ENCODE peak calls at places on chromosomes 13 and 19, in five cellular contexts. V is left ventricle myocardium inferior, L is AG04450, H is thoracic aorta, N is heart left ventricle. J is an unnamed sample.

GRCh38 chr13:98529171-98529570 is 47.7 kb downstream of the STK24 start:
- DNase-seq in H (no peak), L (no peak), N (no peak), V (no peak), J (no peak)

GRCh38 chr19:4567584-4568071 is 8.1 kb upstream of the SEMA6B start:
- DNase-seq in N (peak), H (no peak), V (peak), L (no peak), J (no peak)

GRCh38 chr19:12864721-12865715 is 16.2 kb downstream of the DNASE2 start:
- DNase-seq in L (no peak), H (no peak), N (no peak), V (no peak), J (no peak)

GRCh38 chr13:110156186-110157065 is 150.5 kb downstream of the COL4A1 start:
- DNase-seq in N (no peak), L (no peak), V (no peak), H (no peak), J (no peak)

GRCh38 chr19:35462476-35462953 is 14.5 kb downstream of the FFAR2 start:
- DNase-seq in N (no peak), V (no peak), H (no peak), L (no peak), J (no peak)

GRCh38 chr13:97282705-97283104 is 60.6 kb downstream of the MBNL2 start:
- DNase-seq in N (no peak), L (no peak), V (no peak), H (no peak), J (no peak)

GRCh38 chr19:54254195-54254906 is 2.7 kb downstream of the LILRB5 start:
- DNase-seq in N (no peak), H (no peak), V (no peak), L (no peak), J (no peak)

GRCh38 chr13:74825170-74825948 is 656.6 kb downstream of the TBC1D4 start:
- DNase-seq in V (no peak), L (no peak), H (no peak), N (no peak), J (no peak)

GRCh38 chr19:49512970-49513745 is 697 bp downstream of the FCGRT start:
- DNase-seq in V (peak), L (no peak), H (no peak), N (peak), J (no peak)

GRCh38 chr13:36395280-36395679 is 37.0 kb upstream of the CCNA1 start:
- DNase-seq in L (peak), N (no peak), H (no peak), V (no peak), J (no peak)

GRCh38 chr19:16470911-16471811 is 609 bp downstream of the EPS15L1 start:
- DNase-seq in V (no peak), N (peak), L (no peak), H (no peak), J (no peak)

GRCh38 chr19:10137751-10138682 is 18.3 kb upstream of the EIF3G start:
- DNase-seq in V (no peak), N (no peak), H (no peak), L (no peak), J (no peak)

GRCh38 chr13:107900775-107901174 is 314.6 kb downstream of the LIG4 start:
- DNase-seq in N (no peak), H (no peak), V (no peak), L (peak), J (no peak)

GRCh38 chr19:40286235-40286530 is 1.0 kb upstream of the AKT2 start:
- DNase-seq in N (no peak), V (no peak), H (no peak), L (no peak), J (no peak)

GRCh38 chr13:78121459-78122348 is 203.1 kb upstream of the EDNRB start:
- DNase-seq in V (peak), N (peak), L (no peak), H (no peak), J (peak)

GRCh38 chr19:57161985-57162544 is 5.2 kb downstream of the DUXA start:
- DNase-seq in N (no peak), V (no peak), H (no peak), L (no peak), J (no peak)

GRCh38 chr19:4257025-4257424 is 10.1 kb downstream of the YJU2 start:
- DNase-seq in N (no peak), L (no peak), H (no peak), V (no peak), J (no peak)

GRCh38 chr13:94707400-94708021 is 4.8 kb downstream of the SOX21 start:
- DNase-seq in H (no peak), L (no peak), N (no peak), V (no peak), J (no peak)

GRCh38 chr19:541699-542098 is 2.2 kb upstream of the GZMM start:
- DNase-seq in V (no peak), N (no peak), L (no peak), H (no peak), J (no peak)

GRCh38 chr13:31352467-31352866 is 152.7 kb downstream of the B3GLCT start:
- DNase-seq in V (no peak), H (no peak), N (no peak), L (no peak), J (no peak)

GRCh38 chr13:44425815-44426078 is 52.1 kb downstream of the SERP2 start:
- DNase-seq in V (no peak), H (no peak), N (no peak), L (no peak), J (no peak)

GRCh38 chr13:44426461-44426860 is 52.8 kb downstream of the SERP2 start:
- DNase-seq in H (no peak), L (no peak), V (no peak), N (no peak), J (no peak)

GRCh38 chr13:44423824-44424223 is 50.2 kb downstream of the SERP2 start:
- DNase-seq in V (no peak), H (no peak), L (no peak), N (no peak), J (no peak)

GRCh38 chr13:44422755-44423643 is 49.4 kb downstream of the SERP2 start:
- DNase-seq in N (peak), L (no peak), V (no peak), H (no peak), J (no peak)

GRCh38 chr13:44425041-44425814 is 51.6 kb downstream of the SERP2 start:
- DNase-seq in L (no peak), H (no peak), V (no peak), N (no peak), J (no peak)
- H3K4me3 ChIP-seq in L (no peak), H (no peak), V (no peak), N (no peak), J (no peak)

GRCh38 chr13:104314926-104315535 is 1248.8 kb upstream of the SLC10A2 start:
- DNase-seq in V (no peak), N (no peak), H (no peak), L (no peak), J (no peak)
- TF ChIP-seq CTCF in V (no peak), N (no peak), H (no peak), L (no peak), J (no peak)

GRCh38 chr13:30113983-30114491 is 193.3 kb downstream of the KATNAL1 start:
- DNase-seq in H (no peak), L (no peak), N (no peak), V (no peak), J (no peak)

GRCh38 chr13:30116379-30116778 is 191.0 kb downstream of the KATNAL1 start:
- DNase-seq in V (no peak), N (no peak), H (no peak), L (no peak), J (no peak)

GRCh38 chr13:30115257-30115600 is 192.1 kb downstream of the KATNAL1 start:
- DNase-seq in L (no peak), H (no peak), N (no peak), V (no peak), J (no peak)

GRCh38 chr13:30113531-30113930 is 193.8 kb downstream of the KATNAL1 start:
- DNase-seq in N (no peak), L (no peak), V (no peak), H (no peak), J (peak)

GRCh38 chr13:30114586-30115256 is 192.6 kb downstream of the KATNAL1 start:
- DNase-seq in V (peak), N (peak), H (peak), L (no peak), J (peak)
- H3K27ac ChIP-seq in V (peak), N (peak), H (peak), L (no peak), J (peak)

GRCh38 chr19:17842663-17843313 is 5.0 kb downstream of the JAK3 start:
- DNase-seq in V (no peak), H (no peak), L (no peak), N (no peak), J (no peak)
- H3K4me3 ChIP-seq in V (peak), H (peak), L (peak), N (peak), J (peak)

DNA sequence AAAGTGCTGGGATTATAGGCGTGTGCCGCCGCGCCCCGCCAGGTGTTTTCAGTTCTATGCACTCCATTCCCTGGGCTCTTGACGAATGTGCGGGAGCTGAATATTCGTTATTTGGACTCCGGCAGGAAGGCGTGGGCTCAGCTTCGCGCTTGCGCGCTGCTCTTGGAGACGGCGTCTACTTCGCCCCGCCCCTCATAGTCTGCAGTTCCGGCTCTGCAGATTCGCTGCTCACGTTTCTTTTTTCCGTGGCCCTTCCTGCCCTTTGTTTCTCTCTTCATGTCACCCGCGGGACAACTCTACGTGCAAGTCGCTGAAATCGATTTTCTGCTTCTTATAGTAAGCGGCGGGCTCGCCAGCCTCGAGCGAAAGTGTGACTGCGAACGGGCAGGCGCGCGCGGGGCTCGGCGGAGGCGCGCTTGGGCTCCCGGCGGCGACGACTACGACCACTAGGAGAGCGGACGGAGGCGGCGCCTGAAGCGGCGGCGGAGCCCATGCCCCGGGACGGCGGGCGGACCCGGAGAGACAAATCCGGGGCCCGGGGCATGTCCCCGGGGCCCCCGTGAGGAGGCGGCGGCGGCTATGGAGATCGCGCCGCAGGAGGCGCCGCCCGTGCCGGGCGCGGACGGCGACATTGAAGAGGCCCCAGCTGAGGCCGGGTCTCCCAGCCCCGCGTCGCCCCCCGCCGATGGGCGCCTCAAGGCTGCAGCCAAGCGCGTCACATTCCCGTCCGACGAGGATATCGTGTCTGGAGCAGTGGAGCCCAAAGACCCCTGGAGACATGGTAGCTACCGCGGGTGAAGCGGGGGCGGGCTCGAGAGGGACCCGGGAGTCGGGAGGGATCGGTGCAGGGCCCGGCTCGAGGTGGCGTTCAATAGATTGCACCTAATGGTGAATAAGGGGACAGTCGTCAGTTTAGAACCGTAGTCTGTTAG is at the start of gene PPP1R37:
- DNase-seq in L (peak), N (peak), H (peak), V (peak), J (peak)
- TF ChIP-seq CTCF in L (peak), N (peak), H (peak), V (peak), J (peak)

DNA sequence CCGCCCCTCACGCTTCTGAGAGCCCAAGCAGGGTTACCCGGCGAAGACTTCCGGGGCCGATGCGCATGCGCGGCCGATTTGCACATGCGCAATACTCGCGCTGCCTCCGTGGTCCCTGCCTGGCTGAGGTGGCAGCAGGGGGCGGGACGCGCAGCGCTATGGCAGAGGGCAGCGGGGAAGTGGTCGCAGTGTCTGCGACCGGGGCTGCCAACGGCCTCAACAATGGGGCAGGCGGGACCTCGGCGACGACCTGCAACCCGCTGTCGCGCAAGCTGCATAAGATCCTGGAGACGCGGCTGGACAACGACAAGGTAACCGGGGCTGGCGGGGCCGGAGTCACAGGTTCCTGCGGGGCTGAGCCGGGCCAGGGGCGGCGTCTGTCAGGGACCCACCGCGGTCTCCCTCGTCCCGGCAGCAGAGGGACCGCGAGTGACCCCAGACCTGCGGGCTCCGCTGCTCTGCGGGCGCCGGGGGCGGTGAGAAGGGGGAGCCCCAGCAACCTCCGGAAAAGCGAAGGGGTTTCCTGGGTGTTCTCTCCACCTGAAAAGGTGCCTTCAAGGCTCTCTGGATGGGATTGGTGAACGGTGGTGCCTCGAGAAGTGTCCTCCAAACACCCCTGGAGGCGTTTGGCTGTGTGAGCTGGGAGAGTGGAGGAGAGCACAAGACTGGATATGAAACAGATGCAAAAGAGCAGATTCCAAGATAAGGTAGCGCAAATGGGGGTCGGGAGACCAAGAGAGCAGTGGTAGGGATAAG is at the start of gene COG6:
- DNase-seq in L (peak), H (peak), V (peak), N (peak), J (peak)
- H3K27ac ChIP-seq in L (no peak), H (peak), V (peak), N (peak), J (peak)

GRCh38 chr19:58439576-58440554 is at the start of gene ZNF132:
- DNase-seq in H (peak), V (peak), L (peak), N (peak), J (peak)

DNA sequence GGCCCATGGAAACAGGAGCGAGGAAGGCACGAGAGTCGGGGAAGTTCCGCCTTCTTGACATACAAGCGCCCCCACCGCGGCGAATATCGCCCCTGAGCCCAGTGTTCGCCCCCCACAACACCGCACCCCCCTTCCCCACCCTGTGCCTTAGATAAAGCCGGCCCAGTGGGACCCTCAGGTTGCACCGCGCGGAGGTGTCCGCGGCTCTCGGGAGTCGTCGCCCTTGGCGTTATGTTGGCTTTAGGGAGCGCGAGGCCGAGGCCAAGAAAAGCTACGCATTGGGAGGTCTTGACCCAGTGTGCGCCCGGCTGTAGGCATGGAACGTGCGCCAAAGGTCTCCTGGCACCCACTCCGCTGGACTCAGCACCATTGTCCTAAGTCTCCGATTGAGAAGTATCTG is 603 bp upstream of the ZNF132 start:
- DNase-seq in L (no peak), V (no peak), H (no peak), N (no peak), J (peak)
- H3K4me3 ChIP-seq in L (peak), V (peak), H (peak), N (peak), J (peak)

GRCh38 chr13:26456578-26457119 is 100.8 kb upstream of the WASF3 start:
- DNase-seq in V (no peak), H (no peak), N (no peak), L (no peak), J (no peak)
- TF ChIP-seq CTCF in V (no peak), H (no peak), N (no peak), L (no peak), J (no peak)

GRCh38 chr19:7194566-7194965 is 99.6 kb downstream of the INSR start:
- DNase-seq in L (no peak), V (no peak), N (no peak), H (no peak), J (no peak)

GRCh38 chr19:7199613-7200533 is 94.3 kb downstream of the INSR start:
- DNase-seq in V (no peak), N (no peak), L (no peak), H (no peak), J (no peak)

GRCh38 chr19:7197760-7198696 is 96.2 kb downstream of the INSR start:
- DNase-seq in L (peak), N (peak), V (peak), H (peak), J (peak)

GRCh38 chr19:7196721-7197168 is 97.5 kb downstream of the INSR start:
- DNase-seq in L (no peak), V (no peak), N (no peak), H (peak), J (peak)

DNA sequence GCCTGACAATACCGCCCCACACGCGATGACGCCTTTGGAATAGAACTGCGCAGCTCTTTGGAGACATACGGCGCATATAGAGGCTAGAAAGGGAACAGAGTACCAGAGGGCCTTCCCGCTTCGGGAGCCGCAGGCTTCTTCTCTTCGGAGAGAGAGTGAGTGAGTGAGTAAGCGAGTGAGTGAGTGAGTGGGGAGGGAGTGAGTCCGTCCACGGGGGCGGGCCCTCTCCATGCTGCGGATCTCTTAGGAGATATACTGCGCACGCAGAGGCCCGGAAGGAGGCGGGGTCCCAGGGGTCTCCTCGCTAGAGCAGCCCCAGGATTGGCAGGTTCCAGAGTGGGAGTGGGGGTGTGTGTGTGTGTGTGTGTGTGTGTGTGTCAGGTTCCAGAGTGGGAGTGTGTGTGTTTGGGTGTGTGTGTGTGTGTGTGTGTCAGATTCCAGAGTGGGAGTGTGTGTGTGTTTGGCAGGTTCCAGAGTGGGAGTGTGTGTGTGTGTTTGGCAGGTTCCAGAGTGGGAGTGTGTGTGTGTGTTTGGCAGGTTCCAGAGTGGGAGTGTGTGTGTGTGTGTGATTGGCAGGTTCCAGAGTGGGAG is 97.0 kb downstream of the INSR start:
- DNase-seq in L (peak), H (peak), N (peak), V (peak), J (peak)
- H3K27ac ChIP-seq in L (peak), H (peak), N (peak), V (peak), J (peak)

GRCh38 chr13:37775871-37776270 is 93.7 kb downstream of the TRPC4 start:
- DNase-seq in L (no peak), N (no peak), V (no peak), H (no peak), J (no peak)
- H3K4me3 ChIP-seq in L (no peak), N (no peak), V (no peak), H (no peak), J (no peak)

J was measured in tibial artery.